ENCODE peak calls at places on chromosomes 12 and 14, in seven cellular contexts. T, Y, F, G, U, B and J are unnamed samples.

GRCh38 chr14:69328765-69329164 is 68.8 kb downstream of the GALNT16 start:
- DNase-seq in B (no peak), U (no peak), T (no peak), G (peak; percentile 65), F (no peak), Y (no peak), J (no peak)

GRCh38 chr12:28489256-28489655 is 299.0 kb downstream of the CCDC91 start:
- DNase-seq in U (no peak), F (no peak), B (no peak), Y (peak; percentile 66), G (no peak), T (no peak), J (no peak)

GRCh38 chr12:116922194-116922897 is 11.6 kb downstream of the FBXW8 start:
- DNase-seq in T (no peak), Y (peak; percentile 70), U (no peak), B (peak; percentile 76), G (no peak), F (no peak), J (no peak)

GRCh38 chr12:69984216-69984615 is 159.2 kb downstream of the MYRFL start:
- DNase-seq in Y (no peak), U (no peak), T (no peak), B (no peak), F (no peak), G (no peak), J (no peak)

GRCh38 chr12:6383572-6384498 is at the start of gene LTBR:
- DNase-seq in Y (peak; percentile 76), U (peak; percentile 79), B (no peak), F (peak; percentile 94), G (peak; percentile 72), T (no peak), J (peak; percentile 82)

GRCh38 chr12:119005832-119006360 is 24.6 kb downstream of the SRRM4 start:
- DNase-seq in T (no peak), G (no peak), Y (no peak), F (no peak), B (no peak), U (no peak), J (no peak)

GRCh38 chr12:64895541-64895940 is 71.1 kb downstream of the TBC1D30 start:
- DNase-seq in F (no peak), G (no peak), Y (peak; percentile 35), B (no peak), T (no peak), U (no peak), J (no peak)

GRCh38 chr14:104531421-104532190 is 48.0 kb upstream of the C14orf180 start:
- DNase-seq in F (no peak), Y (no peak), U (no peak), B (no peak), G (no peak), T (no peak), J (peak; percentile 11)

GRCh38 chr14:94542111-94542810 is 19.0 kb upstream of the SERPINA4 start:
- DNase-seq in B (no peak), T (no peak), F (no peak), Y (no peak), U (no peak), G (no peak), J (no peak)

GRCh38 chr12:1834186-1834925 is 14.0 kb downstream of the LRTM2 start:
- DNase-seq in F (no peak), U (no peak), G (no peak), T (no peak), Y (no peak), B (no peak), J (no peak)

GRCh38 chr14:104307627-104308401 is 169.4 kb downstream of the KIF26A start:
- DNase-seq in Y (no peak), T (no peak), B (no peak), U (no peak), F (no peak), G (no peak), J (no peak)

GRCh38 chr14:23544511-23545447 is 6.8 kb downstream of the ZFHX2 start:
- DNase-seq in U (no peak), B (no peak), T (no peak), Y (no peak), F (no peak), G (peak; percentile 91), J (no peak)

GRCh38 chr14:58541623-58542022 is 96.1 kb upstream of the DACT1 start:
- DNase-seq in U (no peak), Y (no peak), B (no peak), T (no peak), F (no peak), G (no peak), J (no peak)

GRCh38 chr14:72000907-72001306 is 68.7 kb downstream of the RGS6 start:
- DNase-seq in F (no peak), Y (no peak), G (no peak), T (no peak), U (no peak), B (no peak), J (no peak)

GRCh38 chr12:52434760-52435530 is 774 bp upstream of the KRT75 start:
- DNase-seq in G (no peak), T (no peak), B (no peak), F (no peak), U (no peak), Y (no peak), J (no peak)

GRCh38 chr14:20976291-20976690 is 13.5 kb upstream of the METTL17 start:
- DNase-seq in B (no peak), U (no peak), G (no peak), F (no peak), T (no peak), Y (no peak), J (no peak)